ENCODE peak calls at places on chromosomes 2 and 18, in ten cellular contexts. Y is suprapubic skin, J is GM12892, P is heart left ventricle, C is upper lobe of left lung, T is ovary, K is tibial nerve, H is IMR-90, L is A549, A is GM12891. D is an unnamed sample.
A peak's percentile ranks its signal among the peaks of the same experiment; 100 is the strongest.

GRCh38 chr18:11114653-11115052 is 34.7 kb downstream of the PIEZO2 start:
- DNase-seq in H (peak; percentile 66), K (no peak), L (no peak), A (no peak), Y (no peak), P (no peak), T (no peak), C (no peak), J (no peak), D (no peak)

GRCh38 chr2:236853558-236853957 is 232.1 kb upstream of the COPS8 start:
- DNase-seq in P (peak; percentile 34), T (no peak), K (no peak), J (no peak), C (no peak), A (no peak), H (no peak), L (no peak), Y (no peak), D (no peak)

GRCh38 chr2:181231886-181232644 is 225.1 kb upstream of the ITGA4 start:
- DNase-seq in T (no peak), A (no peak), K (no peak), P (no peak), C (no peak), Y (no peak), L (no peak), J (no peak), H (no peak), D (no peak)

GRCh38 chr2:44130441-44130840 is 38.2 kb upstream of the PPM1B start:
- DNase-seq in H (peak; percentile 73), C (no peak), L (peak; percentile 53), Y (no peak), J (no peak), K (no peak), P (no peak), T (no peak), A (no peak), D (no peak)

GRCh38 chr18:52422985-52423601 is 83.1 kb downstream of the DCC start:
- DNase-seq in P (no peak), A (no peak), K (no peak), L (peak; percentile 19), J (no peak), Y (no peak), C (no peak), H (no peak), T (no peak), D (no peak)

GRCh38 chr2:142603761-142604160 is 273.7 kb upstream of the KYNU start:
- DNase-seq in L (no peak), P (no peak), Y (no peak), C (no peak), H (no peak), J (no peak), K (no peak), A (no peak), T (no peak), D (no peak)

GRCh38 chr2:9618410-9618809 is 12.4 kb downstream of the YWHAQ start:
- DNase-seq in H (no peak), C (no peak), A (no peak), Y (no peak), J (no peak), P (no peak), L (no peak), K (no peak), T (no peak), D (no peak)

GRCh38 chr2:177636672-177637071 is 244.1 kb downstream of the AGPS start:
- DNase-seq in T (no peak), L (no peak), C (no peak), P (no peak), A (no peak), H (no peak), K (no peak), J (no peak), Y (no peak), D (no peak)

GRCh38 chr2:108629417-108629816 is 89.9 kb upstream of the RANBP2 start:
- DNase-seq in P (no peak), C (no peak), H (no peak), Y (no peak), K (no peak), A (no peak), T (no peak), L (no peak), J (no peak), D (no peak)

GRCh38 chr18:21894619-21895367 is 154.2 kb downstream of the MIB1 start:
- DNase-seq in J (no peak), H (peak; percentile 51), A (no peak), C (peak; percentile 75), P (no peak), K (no peak), Y (no peak), T (no peak), L (no peak), D (no peak)

GRCh38 chr18:8704361-8705279 is 736 bp upstream of the MTCL1 start:
- DNase-seq in Y (peak; percentile 91), P (peak; percentile 93), J (peak; percentile 94), K (peak; percentile 80), A (peak; percentile 97), T (peak; percentile 92), C (peak; percentile 86), H (peak; percentile 88), L (peak; percentile 92), D (peak; percentile 88)
- TF ChIP-seq POLR2A in Y (no peak), P (peak; percentile 68), J (no peak), K (peak; percentile 60), A (no peak), T (peak; percentile 36), C (peak; percentile 63), H (peak; percentile 36), L (peak; percentile 58), D (peak; percentile 62)

GRCh38 chr2:84905181-84906107 is at the start of gene TMSB10:
- DNase-seq in Y (peak; percentile 94), C (peak; percentile 90), J (peak; percentile 82), K (peak; percentile 83), H (peak; percentile 80), P (peak; percentile 93), L (peak; percentile 91), A (peak; percentile 81), T (peak; percentile 93), D (peak; percentile 75)
- TF ChIP-seq POLR2A in Y (peak; percentile 97), C (peak; percentile 89), J (peak; percentile 98), K (peak; percentile 96), H (peak; percentile 99), P (peak; percentile 91), L (peak; percentile 98), A (peak; percentile 90), T (peak; percentile 85), D (peak; percentile 98)

DNA sequence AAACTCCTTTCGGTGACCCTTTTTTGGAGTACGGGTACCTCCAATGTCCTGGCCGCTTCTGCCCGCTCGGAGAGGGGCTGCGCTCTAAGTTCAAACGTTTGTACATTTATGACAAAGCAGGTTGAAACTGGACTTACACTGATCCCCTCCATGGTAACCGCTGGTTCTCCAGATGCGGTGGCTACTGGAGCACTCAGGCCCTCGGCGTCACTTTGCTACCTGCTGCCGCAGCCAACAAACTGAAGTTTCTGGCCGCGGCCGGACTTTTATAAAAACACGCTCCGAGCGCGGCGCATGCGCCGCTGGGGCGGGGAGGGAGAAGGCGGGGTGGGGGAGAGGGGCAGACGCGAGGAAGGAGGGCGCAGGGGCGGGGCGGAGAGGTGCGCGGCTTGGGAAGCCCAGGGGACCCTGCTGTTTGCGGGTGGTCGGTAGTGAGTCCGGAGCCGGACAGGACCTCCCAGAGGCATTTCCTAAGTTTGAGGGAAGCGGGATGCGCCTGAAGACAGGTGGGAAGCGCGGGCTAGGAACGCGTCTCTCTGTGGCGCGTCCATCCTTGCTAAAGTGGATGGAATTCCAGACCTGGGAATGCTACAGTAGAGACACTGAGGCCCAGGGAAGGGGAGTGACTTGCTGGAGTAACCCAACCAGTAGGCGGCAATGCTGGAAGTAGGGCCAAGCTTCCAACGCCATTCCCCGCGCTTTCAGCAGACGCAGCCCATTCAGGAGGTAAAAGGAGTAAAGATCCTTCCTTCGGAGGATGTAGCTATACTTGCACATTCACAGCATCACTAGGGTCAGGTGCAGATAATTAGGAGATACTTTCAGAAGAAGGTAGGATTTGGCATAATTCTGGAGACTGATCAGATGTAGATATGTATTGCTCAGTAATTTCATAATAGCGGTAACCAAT is at the start of gene CXCR4:
- DNase-seq in H (peak; percentile 2), K (peak; percentile 37), C (peak; percentile 79), L (peak; percentile 47), Y (peak; percentile 84), A (peak; percentile 69), T (peak; percentile 30), J (peak; percentile 75), P (peak; percentile 81), D (no peak)
- TF ChIP-seq POLR2A in H (no peak), K (peak; percentile 70), C (peak; percentile 39), L (no peak), Y (peak; percentile 22), A (peak; percentile 98), T (no peak), J (peak; percentile 99), P (peak; percentile 44), D (no peak)

GRCh38 chr2:99180755-99181647 is at the start of the genes MITD1 and MRPL30:
- DNase-seq in P (peak; percentile 93), A (peak; percentile 65), H (peak; percentile 96), C (peak; percentile 95), J (peak; percentile 59), Y (peak; percentile 96), K (peak; percentile 83), T (peak; percentile 87), L (peak; percentile 96), D (peak; percentile 65)
- TF ChIP-seq POLR2A in P (peak; percentile 77), A (peak; percentile 87), H (peak; percentile 95), C (peak; percentile 75), J (peak; percentile 95), Y (peak; percentile 72), K (peak; percentile 61), T (peak; percentile 24), L (peak; percentile 86), D (peak; percentile 56)

D was measured in H54.